ENCODE peak calls at places on chromosomes 1 and 21, in eight cellular contexts. One of them, this sample, is unnamed.
A peak's percentile ranks its signal among the peaks of the same experiment; 100 is the strongest.

GRCh38 chr1:21497466-21498061 is 11.7 kb upstream of the ALPL start:
- DNase-seq in GM13976: no peak
- DNase-seq in CD8-positive, alpha-beta T cell: no peak
- DNase-seq in globus pallidus: no peak
- DNase-seq in neural crest cell: no peak
- DNase-seq in posterior vena cava: no peak
- DNase-seq in left ventricle myocardium inferior: no peak
- DNase-seq in anterior cingulate cortex: no peak
- DNase-seq in this sample: no peak

GRCh38 chr1:206551985-206552325 is 44.6 kb downstream of the RASSF5 start:
- DNase-seq in GM13976: no peak
- DNase-seq in CD8-positive, alpha-beta T cell: peak; percentile 74
- DNase-seq in globus pallidus: no peak
- DNase-seq in neural crest cell: no peak
- DNase-seq in posterior vena cava: no peak
- DNase-seq in left ventricle myocardium inferior: no peak
- DNase-seq in anterior cingulate cortex: no peak
- DNase-seq in this sample: no peak

GRCh38 chr1:39158330-39159086 is 46.0 kb upstream of the MACF1 start:
- DNase-seq in GM13976: no peak
- DNase-seq in CD8-positive, alpha-beta T cell: no peak
- DNase-seq in globus pallidus: peak; percentile 40
- DNase-seq in neural crest cell: no peak
- DNase-seq in posterior vena cava: no peak
- DNase-seq in left ventricle myocardium inferior: no peak
- DNase-seq in anterior cingulate cortex: no peak
- DNase-seq in this sample: no peak

GRCh38 chr1:96865731-96866684 is 144.4 kb downstream of the PTBP2 start:
- DNase-seq in GM13976: no peak
- DNase-seq in CD8-positive, alpha-beta T cell: no peak
- DNase-seq in globus pallidus: no peak
- DNase-seq in neural crest cell: no peak
- DNase-seq in posterior vena cava: no peak
- DNase-seq in left ventricle myocardium inferior: no peak
- DNase-seq in anterior cingulate cortex: no peak
- DNase-seq in this sample: no peak

GRCh38 chr1:97919568-97920261 is 1.1 kb downstream of the DPYD start:
- DNase-seq in GM13976: no peak
- DNase-seq in CD8-positive, alpha-beta T cell: no peak
- DNase-seq in globus pallidus: no peak
- DNase-seq in neural crest cell: no peak
- DNase-seq in posterior vena cava: no peak
- DNase-seq in left ventricle myocardium inferior: no peak
- DNase-seq in anterior cingulate cortex: no peak
- DNase-seq in this sample: no peak

GRCh38 chr21:42125571-42126544 is 54.7 kb downstream of the UMODL1 start:
- DNase-seq in GM13976: no peak
- DNase-seq in CD8-positive, alpha-beta T cell: no peak
- DNase-seq in globus pallidus: no peak
- DNase-seq in neural crest cell: no peak
- DNase-seq in posterior vena cava: no peak
- DNase-seq in left ventricle myocardium inferior: no peak
- DNase-seq in anterior cingulate cortex: no peak
- DNase-seq in this sample: no peak

GRCh38 chr1:151710187-151710586 is 6.4 kb downstream of the CELF3 start:
- DNase-seq in GM13976: no peak
- DNase-seq in CD8-positive, alpha-beta T cell: peak; percentile 18
- DNase-seq in globus pallidus: peak; percentile 39
- DNase-seq in neural crest cell: peak; percentile 82
- DNase-seq in posterior vena cava: no peak
- DNase-seq in left ventricle myocardium inferior: no peak
- DNase-seq in anterior cingulate cortex: peak; percentile 78
- DNase-seq in this sample: no peak

GRCh38 chr1:169329383-169329782 is 38.2 kb downstream of the NME7 start:
- DNase-seq in GM13976: no peak
- DNase-seq in CD8-positive, alpha-beta T cell: no peak
- DNase-seq in globus pallidus: no peak
- DNase-seq in neural crest cell: no peak
- DNase-seq in posterior vena cava: no peak
- DNase-seq in left ventricle myocardium inferior: no peak
- DNase-seq in anterior cingulate cortex: no peak
- DNase-seq in this sample: no peak

GRCh38 chr1:21324368-21325137 is 34.3 kb upstream of the ECE1 start:
- DNase-seq in GM13976: peak; percentile 81
- DNase-seq in CD8-positive, alpha-beta T cell: peak; percentile 71
- DNase-seq in globus pallidus: no peak
- DNase-seq in neural crest cell: no peak
- DNase-seq in posterior vena cava: peak; percentile 94
- DNase-seq in left ventricle myocardium inferior: peak; percentile 73
- DNase-seq in anterior cingulate cortex: peak; percentile 34
- DNase-seq in this sample: no peak

GRCh38 chr1:156383023-156383422 is 14.0 kb downstream of the RHBG start:
- DNase-seq in GM13976: peak; percentile 87
- DNase-seq in CD8-positive, alpha-beta T cell: peak; percentile 61
- DNase-seq in globus pallidus: peak; percentile 78
- DNase-seq in neural crest cell: peak; percentile 70
- DNase-seq in posterior vena cava: no peak
- DNase-seq in left ventricle myocardium inferior: peak; percentile 39
- DNase-seq in anterior cingulate cortex: peak; percentile 57
- DNase-seq in this sample: no peak

GRCh38 chr1:145892486-145893087 is 6.9 kb upstream of the ANKRD35 start:
- DNase-seq in GM13976: no peak
- DNase-seq in CD8-positive, alpha-beta T cell: no peak
- DNase-seq in globus pallidus: no peak
- DNase-seq in neural crest cell: no peak
- DNase-seq in posterior vena cava: no peak
- DNase-seq in left ventricle myocardium inferior: no peak
- DNase-seq in anterior cingulate cortex: peak; percentile 42
- DNase-seq in this sample: no peak

GRCh38 chr1:236063919-236064673 is 794 bp downstream of the NID1 start:
- DNase-seq in GM13976: peak; percentile 55
- DNase-seq in CD8-positive, alpha-beta T cell: peak; percentile 9
- DNase-seq in globus pallidus: no peak
- DNase-seq in neural crest cell: peak; percentile 36
- DNase-seq in posterior vena cava: peak; percentile 90
- DNase-seq in left ventricle myocardium inferior: peak; percentile 68
- DNase-seq in anterior cingulate cortex: peak; percentile 72
- DNase-seq in this sample: no peak